ENCODE peak calls at places on chromosomes 4 and X, in seven cellular contexts. A is activated effector memory CD4-positive, alpha-beta T cell treated with Interleukin-2 at 50 U/mL for 16 hours; Y is endothelial cell; P is NCI-H2081; Q is AG04450; F is naive thymus-derived CD8-positive, alpha-beta T cell; B is coronary artery. L is an unnamed sample.

GRCh38 chr4:26342328-26343040 is 21.7 kb downstream of the RBPJ start:
- DNase-seq in A (no peak), Y (no peak), P (no peak), Q (peak), F (no peak), B (no peak), L (no peak)

GRCh38 chr4:89136525-89136924 is 25.2 kb downstream of the TIGD2 start:
- DNase-seq in A (no peak), Y (no peak), P (no peak), Q (no peak), F (no peak), B (no peak), L (no peak)

GRCh38 chr4:3355266-3355748 is 62.5 kb downstream of the RGS12 start:
- DNase-seq in A (no peak), Y (no peak), P (no peak), Q (no peak), F (no peak), B (peak), L (no peak)

GRCh38 chrX:103329991-103330390 is at the start of gene TCEAL7:
- DNase-seq in A (no peak), Y (no peak), P (no peak), Q (no peak), F (no peak), B (no peak), L (no peak)

GRCh38 chr4:185542626-185543336 is 7.5 kb upstream of the PDLIM3 start:
- DNase-seq in A (no peak), Y (no peak), P (no peak), Q (peak), F (no peak), B (peak), L (no peak)

GRCh38 chr4:104589264-104589868 is 94.7 kb upstream of the CXXC4 start:
- DNase-seq in A (no peak), Y (no peak), P (peak), Q (no peak), F (no peak), B (no peak), L (no peak)

GRCh38 chr4:28354874-28355273 is 1494.2 kb downstream of the STIM2 start:
- DNase-seq in A (no peak), Y (no peak), P (peak), Q (no peak), F (no peak), B (no peak), L (no peak)

GRCh38 chr4:185276036-185276435 is 66.6 kb downstream of the SNX25 start:
- DNase-seq in A (no peak), Y (no peak), P (no peak), Q (no peak), F (no peak), B (no peak), L (no peak)

GRCh38 chrX:108235990-108236389 is 144.4 kb downstream of the ATG4A start:
- DNase-seq in A (no peak), Y (no peak), P (no peak), Q (no peak), F (no peak), B (no peak), L (no peak)

GRCh38 chr4:147453561-147454141 is 27.2 kb upstream of the EDNRA start:
- DNase-seq in A (no peak), Y (no peak), P (no peak), Q (peak), F (no peak), B (no peak), L (no peak)

GRCh38 chrX:97294016-97294415 is 410.3 kb downstream of the RPA4 start:
- DNase-seq in A (no peak), Y (no peak), P (no peak), Q (no peak), F (no peak), B (no peak), L (no peak)

GRCh38 chr4:55560096-55560495 is 13.4 kb upstream of the CLOCK start:
- DNase-seq in A (no peak), Y (no peak), P (no peak), Q (no peak), F (no peak), B (no peak), L (no peak)

GRCh38 chr4:53924333-53925049 is 139.9 kb downstream of the CHIC2 start:
- DNase-seq in A (no peak), Y (no peak), P (no peak), Q (no peak), F (no peak), B (no peak), L (no peak)

GRCh38 chr4:3471098-3471760 is 8.1 kb downstream of the DOK7 start:
- DNase-seq in A (no peak), Y (no peak), P (no peak), Q (no peak), F (no peak), B (no peak), L (no peak)

GRCh38 chrX:93454509-93454908 is 218.9 kb downstream of the NAP1L3 start:
- DNase-seq in A (no peak), Y (no peak), P (no peak), Q (no peak), F (no peak), B (no peak), L (no peak)

GRCh38 chr4:153207561-153207960 is 3.3 kb downstream of the TRIM2 start:
- DNase-seq in A (no peak), Y (peak), P (no peak), Q (no peak), F (no peak), B (no peak), L (no peak)

GRCh38 chr4:110850461-110851447 is 227.9 kb upstream of the PITX2 start:
- DNase-seq in A (no peak), Y (no peak), P (no peak), Q (no peak), F (no peak), B (no peak), L (no peak)

GRCh38 chr4:38902695-38903094 is 35.1 kb downstream of the FAM114A1 start:
- DNase-seq in A (no peak), Y (no peak), P (peak), Q (no peak), F (no peak), B (no peak), L (no peak)

GRCh38 chr4:72496119-72496518 is 72.9 kb downstream of the ADAMTS3 start:
- DNase-seq in A (no peak), Y (no peak), P (no peak), Q (no peak), F (no peak), B (no peak), L (no peak)

L was measured in NCI-H2171.